ENCODE peak calls at places on chromosomes 12 and 14, in nine cellular contexts. One of them, this sample, is unnamed.
A peak's percentile ranks its signal among the peaks of the same experiment; 100 is the strongest.

GRCh38 chr12:68613209-68613904 is 2.7 kb downstream of the RAP1B start:
- DNase-seq in neural progenitor cell: no peak
- DNase-seq in heart right ventricle: no peak
- DNase-seq in thoracic aorta: no peak
- DNase-seq in CD8-positive, alpha-beta T cell: peak; percentile 48
- DNase-seq in right lobe of liver: no peak
- DNase-seq in thyroid gland: no peak
- DNase-seq in OCI-LY7: no peak
- DNase-seq in cardiac muscle cell: no peak
- DNase-seq in this sample: no peak

GRCh38 chr12:93061414-93062099 is 132.5 kb upstream of the EEA1 start:
- DNase-seq in neural progenitor cell: peak; percentile 11
- DNase-seq in heart right ventricle: peak; percentile 60
- DNase-seq in thoracic aorta: peak; percentile 6
- DNase-seq in CD8-positive, alpha-beta T cell: no peak
- DNase-seq in right lobe of liver: no peak
- DNase-seq in thyroid gland: peak; percentile 32
- DNase-seq in OCI-LY7: no peak
- DNase-seq in cardiac muscle cell: no peak
- DNase-seq in this sample: no peak

GRCh38 chr14:105602799-105603763 is 76.7 kb downstream of the TMEM121 start:
- DNase-seq in neural progenitor cell: no peak
- DNase-seq in heart right ventricle: no peak
- DNase-seq in thoracic aorta: no peak
- DNase-seq in CD8-positive, alpha-beta T cell: no peak
- DNase-seq in right lobe of liver: peak; percentile 92
- DNase-seq in thyroid gland: no peak
- DNase-seq in OCI-LY7: no peak
- DNase-seq in cardiac muscle cell: no peak
- DNase-seq in this sample: no peak

GRCh38 chr14:89855961-89856360 is 98.6 kb downstream of the EFCAB11 start:
- DNase-seq in neural progenitor cell: no peak
- DNase-seq in heart right ventricle: no peak
- DNase-seq in thoracic aorta: no peak
- DNase-seq in CD8-positive, alpha-beta T cell: no peak
- DNase-seq in right lobe of liver: no peak
- DNase-seq in thyroid gland: no peak
- DNase-seq in OCI-LY7: no peak
- DNase-seq in cardiac muscle cell: no peak
- DNase-seq in this sample: peak; percentile 37

GRCh38 chr12:95633049-95633545 is 81.8 kb upstream of the USP44 start:
- DNase-seq in neural progenitor cell: no peak
- DNase-seq in heart right ventricle: no peak
- DNase-seq in thoracic aorta: peak; percentile 62
- DNase-seq in CD8-positive, alpha-beta T cell: no peak
- DNase-seq in right lobe of liver: no peak
- DNase-seq in thyroid gland: no peak
- DNase-seq in OCI-LY7: no peak
- DNase-seq in cardiac muscle cell: no peak
- DNase-seq in this sample: peak; percentile 67

GRCh38 chr12:46430340-46430948 is 57.9 kb upstream of the SLC38A2 start:
- DNase-seq in neural progenitor cell: no peak
- DNase-seq in heart right ventricle: peak; percentile 16
- DNase-seq in thoracic aorta: no peak
- DNase-seq in CD8-positive, alpha-beta T cell: no peak
- DNase-seq in right lobe of liver: no peak
- DNase-seq in thyroid gland: no peak
- DNase-seq in OCI-LY7: no peak
- DNase-seq in cardiac muscle cell: no peak
- DNase-seq in this sample: no peak

GRCh38 chr12:93908846-93909592 is 231.8 kb downstream of the CRADD start:
- DNase-seq in neural progenitor cell: no peak
- DNase-seq in heart right ventricle: no peak
- DNase-seq in thoracic aorta: no peak
- DNase-seq in CD8-positive, alpha-beta T cell: no peak
- DNase-seq in right lobe of liver: no peak
- DNase-seq in thyroid gland: no peak
- DNase-seq in OCI-LY7: no peak
- DNase-seq in cardiac muscle cell: no peak
- DNase-seq in this sample: no peak

GRCh38 chr14:22185191-22185590 is 403.8 kb downstream of the DAD1 start:
- DNase-seq in neural progenitor cell: no peak
- DNase-seq in heart right ventricle: no peak
- DNase-seq in thoracic aorta: no peak
- DNase-seq in CD8-positive, alpha-beta T cell: no peak
- DNase-seq in right lobe of liver: no peak
- DNase-seq in thyroid gland: no peak
- DNase-seq in OCI-LY7: peak; percentile 4
- DNase-seq in cardiac muscle cell: no peak
- DNase-seq in this sample: no peak

GRCh38 chr14:49828640-49829039 is 23.9 kb downstream of the NEMF start:
- DNase-seq in neural progenitor cell: no peak
- DNase-seq in heart right ventricle: no peak
- DNase-seq in thoracic aorta: no peak
- DNase-seq in CD8-positive, alpha-beta T cell: no peak
- DNase-seq in right lobe of liver: no peak
- DNase-seq in thyroid gland: no peak
- DNase-seq in OCI-LY7: no peak
- DNase-seq in cardiac muscle cell: no peak
- DNase-seq in this sample: no peak

GRCh38 chr12:3311491-3312103 is 179.4 kb upstream of the PRMT8 start:
- DNase-seq in neural progenitor cell: no peak
- DNase-seq in heart right ventricle: no peak
- DNase-seq in thoracic aorta: no peak
- DNase-seq in CD8-positive, alpha-beta T cell: no peak
- DNase-seq in right lobe of liver: no peak
- DNase-seq in thyroid gland: no peak
- DNase-seq in OCI-LY7: no peak
- DNase-seq in cardiac muscle cell: no peak
- DNase-seq in this sample: no peak

GRCh38 chr12:34396006-34396860 is 373.9 kb downstream of the ALG10 start:
- DNase-seq in neural progenitor cell: no peak
- DNase-seq in heart right ventricle: no peak
- DNase-seq in thoracic aorta: no peak
- DNase-seq in CD8-positive, alpha-beta T cell: peak; percentile 1
- DNase-seq in right lobe of liver: peak; percentile 39
- DNase-seq in thyroid gland: no peak
- DNase-seq in OCI-LY7: no peak
- DNase-seq in cardiac muscle cell: no peak
- DNase-seq in this sample: no peak

GRCh38 chr12:6084261-6084968 is 40.1 kb downstream of the VWF start:
- DNase-seq in neural progenitor cell: peak; percentile 91
- DNase-seq in heart right ventricle: no peak
- DNase-seq in thoracic aorta: no peak
- DNase-seq in CD8-positive, alpha-beta T cell: no peak
- DNase-seq in right lobe of liver: peak; percentile 28
- DNase-seq in thyroid gland: no peak
- DNase-seq in OCI-LY7: no peak
- DNase-seq in cardiac muscle cell: peak; percentile 46
- DNase-seq in this sample: peak; percentile 95

GRCh38 chr12:6204533-6205143 is 4.4 kb downstream of the CD9 start:
- DNase-seq in neural progenitor cell: no peak
- DNase-seq in heart right ventricle: no peak
- DNase-seq in thoracic aorta: no peak
- DNase-seq in CD8-positive, alpha-beta T cell: no peak
- DNase-seq in right lobe of liver: no peak
- DNase-seq in thyroid gland: no peak
- DNase-seq in OCI-LY7: peak; percentile 29
- DNase-seq in cardiac muscle cell: no peak
- DNase-seq in this sample: no peak

GRCh38 chr14:74505831-74506230 is 12.3 kb downstream of the ISCA2 start:
- DNase-seq in neural progenitor cell: no peak
- DNase-seq in heart right ventricle: no peak
- DNase-seq in thoracic aorta: no peak
- DNase-seq in CD8-positive, alpha-beta T cell: no peak
- DNase-seq in right lobe of liver: no peak
- DNase-seq in thyroid gland: no peak
- DNase-seq in OCI-LY7: peak; percentile 22
- DNase-seq in cardiac muscle cell: no peak
- DNase-seq in this sample: peak; percentile 34

GRCh38 chr12:91019455-91019854 is 14.7 kb upstream of the EPYC start:
- DNase-seq in neural progenitor cell: no peak
- DNase-seq in heart right ventricle: no peak
- DNase-seq in thoracic aorta: no peak
- DNase-seq in CD8-positive, alpha-beta T cell: no peak
- DNase-seq in right lobe of liver: no peak
- DNase-seq in thyroid gland: no peak
- DNase-seq in OCI-LY7: no peak
- DNase-seq in cardiac muscle cell: no peak
- DNase-seq in this sample: peak; percentile 59
- H3K4me3 ChIP-seq in neural progenitor cell: no peak overlapping the region
- H3K4me3 ChIP-seq in heart right ventricle: no peak overlapping the region
- H3K4me3 ChIP-seq in thoracic aorta: no peak overlapping the region
- H3K4me3 ChIP-seq in CD8-positive, alpha-beta T cell: no peak overlapping the region
- H3K4me3 ChIP-seq in right lobe of liver: no peak overlapping the region
- H3K4me3 ChIP-seq in thyroid gland: no peak overlapping the region
- H3K4me3 ChIP-seq in OCI-LY7: no peak overlapping the region
- H3K4me3 ChIP-seq in cardiac muscle cell: no peak overlapping the region
- H3K4me3 ChIP-seq in this sample: no peak overlapping the region

GRCh38 chr12:121285856-121286255 is 10.7 kb downstream of the CAMKK2 start:
- DNase-seq in neural progenitor cell: no peak
- DNase-seq in heart right ventricle: no peak
- DNase-seq in thoracic aorta: no peak
- DNase-seq in CD8-positive, alpha-beta T cell: no peak
- DNase-seq in right lobe of liver: no peak
- DNase-seq in thyroid gland: no peak
- DNase-seq in OCI-LY7: no peak
- DNase-seq in cardiac muscle cell: no peak
- DNase-seq in this sample: no peak

GRCh38 chr12:121283841-121284240 is 12.7 kb downstream of the CAMKK2 start:
- DNase-seq in neural progenitor cell: no peak
- DNase-seq in heart right ventricle: no peak
- DNase-seq in thoracic aorta: no peak
- DNase-seq in CD8-positive, alpha-beta T cell: no peak
- DNase-seq in right lobe of liver: no peak
- DNase-seq in thyroid gland: no peak
- DNase-seq in OCI-LY7: no peak
- DNase-seq in cardiac muscle cell: no peak
- DNase-seq in this sample: no peak

GRCh38 chr12:121282072-121282742 is 14.3 kb downstream of the CAMKK2 start:
- DNase-seq in neural progenitor cell: no peak
- DNase-seq in heart right ventricle: no peak
- DNase-seq in thoracic aorta: no peak
- DNase-seq in CD8-positive, alpha-beta T cell: no peak
- DNase-seq in right lobe of liver: peak; percentile 14
- DNase-seq in thyroid gland: no peak
- DNase-seq in OCI-LY7: no peak
- DNase-seq in cardiac muscle cell: no peak
- DNase-seq in this sample: no peak

GRCh38 chr12:121283388-121283787 is 13.1 kb downstream of the CAMKK2 start:
- DNase-seq in neural progenitor cell: no peak
- DNase-seq in heart right ventricle: no peak
- DNase-seq in thoracic aorta: no peak
- DNase-seq in CD8-positive, alpha-beta T cell: no peak
- DNase-seq in right lobe of liver: peak; percentile 1
- DNase-seq in thyroid gland: no peak
- DNase-seq in OCI-LY7: no peak
- DNase-seq in cardiac muscle cell: no peak
- DNase-seq in this sample: no peak

DNA sequence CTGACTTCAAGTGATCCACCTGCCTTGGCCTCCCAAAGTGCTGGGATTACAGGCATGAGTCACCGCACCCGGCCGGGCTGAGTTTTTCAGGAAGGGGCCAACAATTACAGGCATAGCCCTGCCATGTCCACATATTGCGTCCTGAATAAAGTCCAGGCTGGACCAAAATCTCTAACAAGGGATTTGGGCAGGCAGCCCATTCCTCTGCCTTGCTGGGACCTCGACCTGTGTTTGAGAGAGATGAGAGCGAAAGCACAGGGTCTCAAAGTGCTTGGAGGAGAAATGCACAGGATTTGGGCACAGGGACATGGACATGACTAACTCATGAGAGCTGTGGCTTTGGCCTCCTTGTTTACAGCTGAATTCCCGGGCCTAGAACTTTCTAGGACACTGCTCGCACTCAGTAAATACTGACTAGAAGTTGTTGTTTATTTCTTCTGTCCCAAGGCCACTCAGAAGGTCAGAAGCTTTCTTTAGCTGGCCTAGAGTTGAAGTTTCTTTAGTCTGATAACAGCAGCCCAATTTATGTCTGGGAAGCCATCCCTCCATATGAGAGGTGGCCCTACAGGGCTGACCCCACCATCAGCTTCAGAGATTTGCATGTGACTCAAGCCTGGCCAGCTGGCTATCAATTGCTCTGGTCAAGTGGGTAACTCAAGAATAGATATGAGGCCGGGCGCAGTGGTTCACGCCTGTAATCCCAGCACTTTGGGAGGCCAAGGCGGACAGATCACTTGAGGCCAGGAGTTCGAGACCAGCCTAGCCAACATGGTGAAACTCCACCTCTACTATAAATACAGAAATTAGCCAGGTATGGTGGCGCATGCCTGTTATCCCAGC is 11.7 kb downstream of the CAMKK2 start:
- DNase-seq in neural progenitor cell: no peak
- DNase-seq in heart right ventricle: no peak
- DNase-seq in thoracic aorta: no peak
- DNase-seq in CD8-positive, alpha-beta T cell: no peak
- DNase-seq in right lobe of liver: peak; percentile 78
- DNase-seq in thyroid gland: no peak
- DNase-seq in OCI-LY7: no peak
- DNase-seq in cardiac muscle cell: no peak
- DNase-seq in this sample: no peak
- H3K4me1 ChIP-seq in neural progenitor cell: peaks cover 6% of the 10 kb centered on the region
- H3K4me1 ChIP-seq in heart right ventricle: peaks cover 3% of the 10 kb centered on the region
- H3K4me1 ChIP-seq in thoracic aorta: peaks cover 44% of the 10 kb centered on the region
- H3K4me1 ChIP-seq in CD8-positive, alpha-beta T cell: no peaks in the 10 kb centered on the region
- H3K4me1 ChIP-seq in right lobe of liver: peaks cover 20% of the 10 kb centered on the region
- H3K4me1 ChIP-seq in thyroid gland: peaks cover 28% of the 10 kb centered on the region
- H3K4me1 ChIP-seq in OCI-LY7: peaks cover 13% of the 10 kb centered on the region
- H3K4me1 ChIP-seq in cardiac muscle cell: peaks cover 4% of the 10 kb centered on the region
- H3K4me1 ChIP-seq in this sample: peaks cover 5% of the 10 kb centered on the region

DNA sequence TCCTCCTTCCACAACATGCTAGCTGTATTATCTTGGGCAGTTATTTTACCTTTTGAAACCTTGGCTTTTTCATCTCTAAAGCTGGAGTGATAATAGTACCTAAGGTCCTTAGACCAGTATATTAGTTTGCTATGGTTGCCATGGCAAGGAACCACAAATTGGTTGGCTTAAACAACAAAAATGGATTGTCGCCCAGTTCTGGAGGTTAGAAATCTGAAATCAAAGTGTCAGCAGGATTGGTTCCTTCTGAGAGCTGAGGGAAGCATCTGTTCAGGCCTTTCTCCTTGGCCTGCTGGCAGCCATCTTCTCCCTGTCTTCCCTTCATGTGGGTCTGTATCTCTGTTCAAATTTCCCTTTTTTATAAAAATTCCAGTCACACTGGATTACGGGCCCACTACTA is 55.5 kb upstream of the SLC35F4 start:
- DNase-seq in neural progenitor cell: no peak
- DNase-seq in heart right ventricle: no peak
- DNase-seq in thoracic aorta: no peak
- DNase-seq in CD8-positive, alpha-beta T cell: no peak
- DNase-seq in right lobe of liver: no peak
- DNase-seq in thyroid gland: no peak
- DNase-seq in OCI-LY7: no peak
- DNase-seq in cardiac muscle cell: no peak
- DNase-seq in this sample: no peak
- H3K27ac ChIP-seq in neural progenitor cell: no peak overlapping the region
- H3K27ac ChIP-seq in heart right ventricle: no peak overlapping the region
- H3K27ac ChIP-seq in thoracic aorta: no peak overlapping the region
- H3K27ac ChIP-seq in CD8-positive, alpha-beta T cell: no peak overlapping the region
- H3K27ac ChIP-seq in right lobe of liver: no peak overlapping the region
- H3K27ac ChIP-seq in thyroid gland: no peak overlapping the region
- H3K27ac ChIP-seq in OCI-LY7: no peak overlapping the region
- H3K27ac ChIP-seq in cardiac muscle cell: no peak overlapping the region
- H3K27ac ChIP-seq in this sample: no peak overlapping the region

GRCh38 chr14:94113073-94113472 is 2.5 kb downstream of the IFI27 start:
- DNase-seq in neural progenitor cell: no peak
- DNase-seq in heart right ventricle: no peak
- DNase-seq in thoracic aorta: no peak
- DNase-seq in CD8-positive, alpha-beta T cell: no peak
- DNase-seq in right lobe of liver: no peak
- DNase-seq in thyroid gland: no peak
- DNase-seq in OCI-LY7: no peak
- DNase-seq in cardiac muscle cell: no peak
- DNase-seq in this sample: no peak
- H3K4me3 ChIP-seq in neural progenitor cell: no peak overlapping the region
- H3K4me3 ChIP-seq in heart right ventricle: peak overlapping the region; percentile 67
- H3K4me3 ChIP-seq in thoracic aorta: no peak overlapping the region
- H3K4me3 ChIP-seq in CD8-positive, alpha-beta T cell: no peak overlapping the region
- H3K4me3 ChIP-seq in right lobe of liver: no peak overlapping the region
- H3K4me3 ChIP-seq in thyroid gland: no peak overlapping the region
- H3K4me3 ChIP-seq in OCI-LY7: no peak overlapping the region
- H3K4me3 ChIP-seq in cardiac muscle cell: no peak overlapping the region
- H3K4me3 ChIP-seq in this sample: no peak overlapping the region